ENCODE peak calls at places on chromosomes 6 and 20, in four cellular contexts. One of them, this sample, is unnamed. For H3K27me3 and H3K4me1, the result is how much of the 10 kb centered on the place peaks cover.

GRCh38 chr6:130324657-130325056 is 41.2 kb upstream of the TMEM200A start:
- DNase-seq in astrocyte: peak
- DNase-seq in right atrium auricular region: no peak
- DNase-seq in heart right ventricle: no peak
- DNase-seq in this sample: no peak

GRCh38 chr6:106083618-106084017 is 2.5 kb upstream of the PRDM1 start:
- DNase-seq in astrocyte: no peak
- DNase-seq in right atrium auricular region: no peak
- DNase-seq in heart right ventricle: no peak
- DNase-seq in this sample: no peak

GRCh38 chr20:59469266-59470252 is 134.8 kb upstream of the PHACTR3 start:
- DNase-seq in astrocyte: no peak
- DNase-seq in right atrium auricular region: no peak
- DNase-seq in heart right ventricle: no peak
- DNase-seq in this sample: no peak

GRCh38 chr6:47188588-47189021 is 121.1 kb downstream of the TNFRSF21 start:
- DNase-seq in astrocyte: peak
- DNase-seq in right atrium auricular region: no peak
- DNase-seq in heart right ventricle: no peak
- DNase-seq in this sample: no peak

GRCh38 chr20:47241345-47241781 is 115.1 kb downstream of the ZMYND8 start:
- DNase-seq in astrocyte: peak
- DNase-seq in right atrium auricular region: no peak
- DNase-seq in heart right ventricle: no peak
- DNase-seq in this sample: no peak

GRCh38 chr6:3869632-3870527 is 20.7 kb downstream of the FAM50B start:
- DNase-seq in astrocyte: no peak
- DNase-seq in right atrium auricular region: peak
- DNase-seq in heart right ventricle: no peak
- DNase-seq in this sample: no peak

GRCh38 chr6:147201885-147202515 is 2.2 kb upstream of the STXBP5 start:
- DNase-seq in astrocyte: peak
- DNase-seq in right atrium auricular region: no peak
- DNase-seq in heart right ventricle: no peak
- DNase-seq in this sample: no peak

GRCh38 chr6:30091577-30092381 is 16.2 kb upstream of the RNF39 start:
- DNase-seq in astrocyte: peak
- DNase-seq in right atrium auricular region: no peak
- DNase-seq in heart right ventricle: no peak
- DNase-seq in this sample: no peak

GRCh38 chr6:129031051-129031599 is 148.2 kb downstream of the LAMA2 start:
- DNase-seq in astrocyte: peak
- DNase-seq in right atrium auricular region: no peak
- DNase-seq in heart right ventricle: no peak
- DNase-seq in this sample: no peak

GRCh38 chr20:18005990-18006364 is 37.2 kb downstream of the MGME1 start:
- DNase-seq in astrocyte: no peak
- DNase-seq in right atrium auricular region: no peak
- DNase-seq in heart right ventricle: no peak
- DNase-seq in this sample: no peak

GRCh38 chr20:38673731-38674177 is 50.5 kb upstream of the SLC32A1 start:
- DNase-seq in astrocyte: peak
- DNase-seq in right atrium auricular region: no peak
- DNase-seq in heart right ventricle: no peak
- DNase-seq in this sample: no peak

GRCh38 chr20:25008388-25009217 is 16.1 kb upstream of the APMAP start:
- DNase-seq in astrocyte: no peak
- DNase-seq in right atrium auricular region: no peak
- DNase-seq in heart right ventricle: no peak
- DNase-seq in this sample: no peak

GRCh38 chr20:35196313-35196712 is 24.4 kb downstream of the PROCR start:
- DNase-seq in astrocyte: no peak
- DNase-seq in right atrium auricular region: no peak
- DNase-seq in heart right ventricle: no peak
- DNase-seq in this sample: no peak

GRCh38 chr20:31496761-31497295 is 17.4 kb upstream of the HM13 start:
- DNase-seq in astrocyte: no peak
- DNase-seq in right atrium auricular region: peak
- DNase-seq in heart right ventricle: peak
- DNase-seq in this sample: no peak

GRCh38 chr6:154991207-154991606 is 3.9 kb upstream of the TIAM2 start:
- DNase-seq in astrocyte: no peak
- DNase-seq in right atrium auricular region: no peak
- DNase-seq in heart right ventricle: no peak
- DNase-seq in this sample: no peak

GRCh38 chr6:71406871-71407860 is 118.6 kb downstream of the OGFRL1 start:
- DNase-seq in astrocyte: no peak
- DNase-seq in right atrium auricular region: no peak
- DNase-seq in heart right ventricle: no peak
- DNase-seq in this sample: no peak

GRCh38 chr6:6885521-6886088 is 222.2 kb upstream of the RREB1 start:
- DNase-seq in astrocyte: no peak
- DNase-seq in right atrium auricular region: peak
- DNase-seq in heart right ventricle: peak
- DNase-seq in this sample: peak

GRCh38 chr20:58649288-58650180 is 1.5 kb upstream of the STX16 start:
- DNase-seq in astrocyte: no peak
- DNase-seq in right atrium auricular region: peak
- DNase-seq in heart right ventricle: peak
- DNase-seq in this sample: no peak

GRCh38 chr20:17500826-17501225 is 30.4 kb downstream of the BFSP1 start:
- DNase-seq in astrocyte: no peak
- DNase-seq in right atrium auricular region: no peak
- DNase-seq in heart right ventricle: no peak
- DNase-seq in this sample: no peak

GRCh38 chr6:81138236-81138635 is 614.2 kb downstream of the TENT5A start:
- DNase-seq in astrocyte: no peak
- DNase-seq in right atrium auricular region: no peak
- DNase-seq in heart right ventricle: no peak
- DNase-seq in this sample: no peak

GRCh38 chr20:48238326-48238725 is 453.0 kb upstream of the SULF2 start:
- DNase-seq in astrocyte: peak
- DNase-seq in right atrium auricular region: no peak
- DNase-seq in heart right ventricle: no peak
- DNase-seq in this sample: no peak

GRCh38 chr6:137465378-137466009 is 28.7 kb downstream of the OLIG3 start:
- DNase-seq in astrocyte: no peak
- DNase-seq in right atrium auricular region: no peak
- DNase-seq in heart right ventricle: no peak
- DNase-seq in this sample: no peak
- H3K27ac ChIP-seq in astrocyte: no peak
- H3K27ac ChIP-seq in right atrium auricular region: no peak
- H3K27ac ChIP-seq in heart right ventricle: no peak
- H3K27ac ChIP-seq in this sample: no peak

DNA sequence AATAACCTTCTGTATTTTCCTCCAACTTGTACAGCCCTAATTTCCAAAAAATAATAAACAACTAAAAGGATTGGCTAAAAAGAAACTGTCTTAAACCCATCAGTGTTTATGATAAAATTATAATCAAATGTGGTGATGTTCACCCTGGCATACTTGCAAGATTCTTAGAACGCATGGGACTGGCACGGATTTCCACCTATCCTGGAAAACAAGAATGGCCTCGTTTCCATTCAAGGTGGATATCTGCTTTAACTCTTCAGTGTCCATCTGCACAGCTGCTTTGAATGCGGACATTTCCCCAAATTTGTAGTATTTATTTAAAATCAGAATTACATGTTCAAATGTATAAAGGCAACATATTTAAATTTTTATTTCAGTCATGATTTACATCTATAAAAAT is 4.2 kb downstream of the CNR1 start:
- DNase-seq in astrocyte: no peak
- DNase-seq in right atrium auricular region: no peak
- DNase-seq in heart right ventricle: no peak
- DNase-seq in this sample: no peak
- H3K27me3 ChIP-seq in astrocyte: under half
- H3K27me3 ChIP-seq in right atrium auricular region: under half
- H3K27me3 ChIP-seq in heart right ventricle: half or more
- H3K27me3 ChIP-seq in this sample: under half

DNA sequence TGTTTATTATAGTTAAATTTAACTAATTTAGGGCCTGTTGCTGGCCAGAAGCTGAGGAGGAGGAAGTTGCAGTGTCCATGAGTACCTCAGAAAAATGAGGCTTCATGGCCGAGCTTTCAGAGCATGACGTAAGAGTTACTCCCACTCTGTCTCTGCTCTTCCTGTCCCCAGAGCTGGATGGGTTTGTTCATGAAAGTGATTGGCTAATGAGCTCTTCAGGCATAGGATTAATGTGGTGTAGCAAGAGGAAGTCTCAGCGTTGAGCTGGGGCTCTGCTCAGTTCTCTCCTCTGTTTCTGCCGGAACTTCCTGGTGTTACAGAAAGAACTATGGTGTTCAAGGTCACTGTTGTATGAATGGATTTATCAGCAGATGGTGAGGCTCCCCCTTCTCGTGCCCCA is 335.6 kb downstream of the NRN1 start:
- DNase-seq in astrocyte: peak
- DNase-seq in right atrium auricular region: no peak
- DNase-seq in heart right ventricle: no peak
- DNase-seq in this sample: no peak
- H3K4me1 ChIP-seq in astrocyte: under half
- H3K4me1 ChIP-seq in right atrium auricular region: under half
- H3K4me1 ChIP-seq in heart right ventricle: under half
- H3K4me1 ChIP-seq in this sample: under half

DNA sequence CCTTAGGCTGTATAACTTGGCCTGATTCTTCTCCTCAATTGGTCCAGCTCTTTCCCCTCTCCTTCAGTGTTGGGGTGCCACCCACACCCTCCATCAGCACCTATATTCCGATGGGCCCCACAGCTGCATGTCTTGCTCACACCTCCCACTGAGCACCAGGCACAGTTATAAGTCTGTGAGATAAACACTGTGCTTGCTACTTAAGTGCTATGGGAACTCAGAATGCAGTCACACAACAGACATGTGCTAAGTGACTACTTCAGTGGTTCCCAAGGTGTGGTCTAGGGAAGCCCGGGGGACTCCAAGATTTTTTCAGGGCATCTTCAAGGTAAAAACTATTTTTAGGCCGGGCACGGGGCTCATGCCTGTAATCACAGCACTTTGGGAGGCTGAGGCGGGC is 7.3 kb downstream of the ZC3H12D start:
- DNase-seq in astrocyte: no peak
- DNase-seq in right atrium auricular region: no peak
- DNase-seq in heart right ventricle: no peak
- DNase-seq in this sample: no peak
- H3K27ac ChIP-seq in astrocyte: no peak
- H3K27ac ChIP-seq in right atrium auricular region: no peak
- H3K27ac ChIP-seq in heart right ventricle: no peak
- H3K27ac ChIP-seq in this sample: no peak

GRCh38 chr20:46202758-46203509 is 84.8 kb downstream of the CD40 start:
- DNase-seq in astrocyte: no peak
- DNase-seq in right atrium auricular region: no peak
- DNase-seq in heart right ventricle: peak
- DNase-seq in this sample: no peak

GRCh38 chr20:46204594-46205205 is 86.6 kb downstream of the CD40 start:
- DNase-seq in astrocyte: no peak
- DNase-seq in right atrium auricular region: no peak
- DNase-seq in heart right ventricle: no peak
- DNase-seq in this sample: no peak

GRCh38 chr20:46203510-46203837 is 85.4 kb downstream of the CD40 start:
- DNase-seq in astrocyte: no peak
- DNase-seq in right atrium auricular region: no peak
- DNase-seq in heart right ventricle: no peak
- DNase-seq in this sample: no peak

GRCh38 chr20:46199198-46199597 is 81.1 kb downstream of the CD40 start:
- DNase-seq in astrocyte: no peak
- DNase-seq in right atrium auricular region: no peak
- DNase-seq in heart right ventricle: no peak
- DNase-seq in this sample: no peak

DNA sequence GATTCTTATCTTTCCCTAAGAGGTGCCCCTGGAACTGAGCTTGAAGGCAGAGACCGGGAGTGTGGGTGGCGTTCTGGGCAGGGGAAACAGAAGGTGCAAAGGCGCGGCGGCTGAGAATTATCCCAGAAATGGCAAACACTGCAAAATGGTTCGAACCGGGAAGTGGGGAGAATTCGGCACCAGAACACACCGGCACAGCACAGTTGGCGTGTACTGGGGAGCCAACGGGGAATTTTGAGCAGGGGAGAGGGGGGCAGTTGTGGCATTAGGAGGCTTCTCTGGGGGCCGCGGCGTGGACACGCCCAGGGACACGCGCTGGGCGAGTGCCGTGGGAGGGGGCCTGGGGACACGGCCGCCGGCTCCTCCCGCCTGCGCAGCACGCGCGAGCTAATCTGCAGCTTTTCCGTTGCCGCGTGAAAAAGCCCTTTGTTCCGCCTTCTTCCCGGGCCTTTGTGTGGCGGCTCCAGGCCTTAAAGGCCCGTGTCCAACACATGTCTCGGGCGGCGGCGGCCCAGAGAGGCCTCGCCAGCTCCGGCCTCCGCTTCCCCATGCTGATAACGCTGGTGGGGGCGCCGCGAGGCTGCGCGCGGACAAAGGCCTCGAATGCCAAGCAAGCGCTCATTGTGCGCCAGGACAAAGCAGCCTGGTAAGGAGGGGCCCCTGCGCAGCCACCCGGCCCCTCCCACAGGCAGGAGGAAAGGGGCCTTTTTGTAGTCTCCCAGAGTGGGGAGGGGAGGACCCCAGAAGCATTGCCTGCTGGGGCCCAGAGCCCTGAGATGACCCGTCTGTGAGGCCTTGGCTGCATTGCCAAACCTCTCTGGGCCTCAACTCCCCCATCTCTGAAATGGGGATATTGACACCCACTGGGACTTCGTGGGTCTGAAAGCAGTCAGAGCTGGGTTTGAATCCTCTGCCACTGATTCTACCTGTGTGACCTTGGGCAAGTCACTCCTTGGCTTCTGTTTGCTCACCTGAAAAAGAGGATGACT is 82.8 kb downstream of the CD40 start:
- DNase-seq in astrocyte: no peak
- DNase-seq in right atrium auricular region: no peak
- DNase-seq in heart right ventricle: no peak
- DNase-seq in this sample: no peak
- H3K27me3 ChIP-seq in astrocyte: under half
- H3K27me3 ChIP-seq in right atrium auricular region: under half
- H3K27me3 ChIP-seq in heart right ventricle: half or more
- H3K27me3 ChIP-seq in this sample: under half

GRCh38 chr20:3396492-3396891 is 11.0 kb downstream of the DNAAF9 start:
- DNase-seq in astrocyte: no peak
- DNase-seq in right atrium auricular region: no peak
- DNase-seq in heart right ventricle: no peak
- DNase-seq in this sample: no peak
- H3K4me1 ChIP-seq in astrocyte: under half
- H3K4me1 ChIP-seq in right atrium auricular region: under half
- H3K4me1 ChIP-seq in heart right ventricle: half or more
- H3K4me1 ChIP-seq in this sample: under half

GRCh38 chr20:37593710-37594109 is 66.0 kb upstream of the BLCAP start:
- DNase-seq in astrocyte: no peak
- DNase-seq in right atrium auricular region: no peak
- DNase-seq in heart right ventricle: no peak
- DNase-seq in this sample: no peak
- H3K27ac ChIP-seq in astrocyte: no peak
- H3K27ac ChIP-seq in right atrium auricular region: no peak
- H3K27ac ChIP-seq in heart right ventricle: no peak
- H3K27ac ChIP-seq in this sample: no peak

GRCh38 chr6:15073344-15073789 is 172.5 kb upstream of the JARID2 start:
- DNase-seq in astrocyte: peak
- DNase-seq in right atrium auricular region: no peak
- DNase-seq in heart right ventricle: no peak
- DNase-seq in this sample: no peak
- H3K27me3 ChIP-seq in astrocyte: under half
- H3K27me3 ChIP-seq in right atrium auricular region: under half
- H3K27me3 ChIP-seq in heart right ventricle: under half
- H3K27me3 ChIP-seq in this sample: under half

This sample was measured in ascending aorta.